ENCODE peak calls at places on chromosomes 4 and X, in seven cellular contexts. Q, J, I, D, A, O and H are unnamed samples.

GRCh38 chr4:182143086-182143821 is 99.9 kb upstream of the TENM3 start:
- DNase-seq in D (no peak), O (peak; percentile 24), J (peak; percentile 29), A (peak; percentile 62), Q (no peak), I (peak; percentile 73), H (no peak)

GRCh38 chrX:23660766-23661132 is 6.5 kb upstream of the PRDX4 start:
- DNase-seq in I (peak; percentile 19), J (no peak), A (no peak), O (no peak), D (no peak), Q (peak; percentile 38), H (no peak)

GRCh38 chr4:188822698-188823097 is 683.5 kb downstream of the TRIML1 start:
- DNase-seq in D (no peak), Q (peak; percentile 82), J (no peak), O (peak; percentile 15), I (peak; percentile 88), A (no peak), H (peak; percentile 43)

GRCh38 chrX:9440116-9440844 is 24.6 kb upstream of the TBL1X start:
- DNase-seq in D (no peak), O (no peak), A (no peak), I (no peak), Q (no peak), J (no peak), H (no peak)

GRCh38 chr4:109815151-109816081 is at the start of gene GAR1:
- DNase-seq in J (peak; percentile 92), O (peak; percentile 82), Q (peak; percentile 97), D (peak; percentile 95), I (peak; percentile 99), A (peak; percentile 92), H (peak; percentile 87)

GRCh38 chrX:136063340-136064079 is 78.3 kb downstream of the SLC9A6 start:
- DNase-seq in O (no peak), A (peak; percentile 28), D (peak; percentile 74), I (peak; percentile 44), Q (no peak), J (no peak), H (no peak)

GRCh38 chr4:25913056-25913850 is 767 bp upstream of the SMIM20 start:
- DNase-seq in O (no peak), A (no peak), Q (no peak), D (no peak), I (peak; percentile 61), J (peak; percentile 47), H (no peak)

GRCh38 chrX:69597399-69597798 is 18.5 kb upstream of the EDA start:
- DNase-seq in I (no peak), J (no peak), D (no peak), Q (no peak), O (no peak), A (no peak), H (no peak)

GRCh38 chrX:49754238-49754857 is 58.6 kb upstream of the PAGE1 start:
- DNase-seq in A (no peak), O (peak; percentile 17), J (peak; percentile 28), Q (peak; percentile 50), I (peak; percentile 37), D (peak; percentile 19), H (peak; percentile 47)

GRCh38 chr4:169096221-169096620 is 86.2 kb upstream of the CBR4 start:
- DNase-seq in A (no peak), I (no peak), Q (no peak), D (no peak), J (no peak), O (no peak), H (no peak)

GRCh38 chr4:41550308-41550707 is 12.4 kb downstream of the LIMCH1 start:
- DNase-seq in J (no peak), Q (no peak), I (no peak), A (no peak), O (no peak), D (peak; percentile 62), H (no peak)

GRCh38 chr4:135325264-135325663 is 1123.7 kb upstream of the PABPC4L start:
- DNase-seq in J (no peak), D (no peak), O (no peak), I (peak; percentile 29), Q (no peak), A (no peak), H (no peak)

GRCh38 chr4:80192937-80193336 is 4.4 kb upstream of the PRDM8 start:
- DNase-seq in O (no peak), D (peak; percentile 68), A (no peak), I (no peak), J (peak; percentile 92), Q (no peak), H (no peak)

GRCh38 chr4:22389240-22389871 is 126.5 kb downstream of the ADGRA3 start:
- DNase-seq in D (peak; percentile 80), O (peak; percentile 47), I (peak; percentile 80), Q (peak; percentile 63), J (peak; percentile 85), A (peak; percentile 41), H (no peak)

GRCh38 chr4:3531887-3532713 is at the start of gene LRPAP1:
- DNase-seq in Q (peak; percentile 96), D (peak; percentile 89), A (peak; percentile 84), J (peak; percentile 82), O (peak; percentile 95), I (peak; percentile 96), H (peak; percentile 77)

GRCh38 chr4:95362906-95363578 is 185.7 kb downstream of the UNC5C start:
- DNase-seq in D (peak; percentile 48), I (peak; percentile 65), A (no peak), J (peak; percentile 0), Q (peak; percentile 44), O (no peak), H (no peak)

GRCh38 chr4:94635172-94635571 is 122.6 kb upstream of the BMPR1B start:
- DNase-seq in I (peak; percentile 22), O (no peak), J (peak; percentile 53), Q (no peak), A (no peak), D (peak; percentile 71), H (no peak)

GRCh38 chr4:102356562-102357202 is 11.4 kb upstream of the SLC39A8 start:
- DNase-seq in Q (no peak), D (no peak), J (no peak), A (no peak), O (no peak), I (no peak), H (no peak)

GRCh38 chr4:143399113-143399949 is 62.7 kb downstream of the GAB1 start:
- DNase-seq in O (peak; percentile 32), J (peak; percentile 21), A (no peak), D (peak; percentile 60), I (peak; percentile 71), Q (no peak), H (no peak)

GRCh38 chrX:101417981-101418841 is 10.2 kb downstream of the HNRNPH2 start:
- DNase-seq in D (peak; percentile 55), I (peak; percentile 77), Q (peak; percentile 74), O (peak; percentile 59), J (no peak), A (no peak), H (peak; percentile 72)

GRCh38 chrX:2501246-2502102 is 698 bp upstream of the DHRSX start:
- DNase-seq in D (no peak), Q (no peak), O (no peak), I (no peak), J (no peak), A (no peak), H (peak; percentile 44)

GRCh38 chr4:10694826-10695209 is 10.2 kb upstream of the CLNK start:
- DNase-seq in I (no peak), Q (no peak), A (no peak), J (no peak), D (no peak), O (no peak), H (no peak)

GRCh38 chr4:10697071-10697470 is 12.5 kb upstream of the CLNK start:
- DNase-seq in O (no peak), I (no peak), Q (no peak), A (no peak), D (no peak), J (no peak), H (no peak)

GRCh38 chr4:10691651-10692050 is 7.1 kb upstream of the CLNK start:
- DNase-seq in J (no peak), Q (no peak), A (no peak), O (no peak), D (peak; percentile 7), I (no peak), H (no peak)

GRCh38 chr4:10696253-10696652 is 11.7 kb upstream of the CLNK start:
- DNase-seq in D (no peak), Q (no peak), J (no peak), I (no peak), A (no peak), O (no peak), H (no peak)

GRCh38 chr4:10694151-10694825 is 9.7 kb upstream of the CLNK start:
- DNase-seq in I (no peak), D (peak; percentile 21), A (no peak), O (no peak), Q (no peak), J (peak; percentile 28), H (no peak)
- H3K23ac ChIP-seq in I (no peak overlapping the region), D (no peak overlapping the region), A (no peak overlapping the region), O (no peak overlapping the region), Q (no peak overlapping the region), J (no peak overlapping the region), H (no peak overlapping the region)

GRCh38 chr4:173214231-173214630 is 45.6 kb downstream of the GALNT7 start:
- DNase-seq in I (peak; percentile 74), D (no peak), J (no peak), O (no peak), A (no peak), Q (no peak), H (no peak)

GRCh38 chr4:173214661-173215060 is 46.0 kb downstream of the GALNT7 start:
- DNase-seq in Q (no peak), J (peak; percentile 17), O (no peak), A (no peak), I (no peak), D (no peak), H (no peak)

GRCh38 chr4:173217075-173217474 is 48.5 kb downstream of the GALNT7 start:
- DNase-seq in D (no peak), J (no peak), Q (no peak), I (no peak), O (no peak), A (no peak), H (no peak)

GRCh38 chr4:173217727-173218126 is 49.1 kb downstream of the GALNT7 start:
- DNase-seq in I (no peak), O (no peak), J (peak; percentile 83), Q (no peak), A (no peak), D (peak; percentile 26), H (no peak)

GRCh38 chr4:173218411-173219125 is 50.0 kb downstream of the GALNT7 start:
- DNase-seq in O (no peak), Q (no peak), J (peak; percentile 73), D (peak; percentile 54), A (no peak), I (peak; percentile 88), H (no peak)
- H3K18ac ChIP-seq in O (no peak overlapping the region), Q (no peak overlapping the region), J (no peak overlapping the region), D (no peak overlapping the region), A (no peak overlapping the region), I (peak overlapping the region; percentile 18), H (no peak overlapping the region)

DNA sequence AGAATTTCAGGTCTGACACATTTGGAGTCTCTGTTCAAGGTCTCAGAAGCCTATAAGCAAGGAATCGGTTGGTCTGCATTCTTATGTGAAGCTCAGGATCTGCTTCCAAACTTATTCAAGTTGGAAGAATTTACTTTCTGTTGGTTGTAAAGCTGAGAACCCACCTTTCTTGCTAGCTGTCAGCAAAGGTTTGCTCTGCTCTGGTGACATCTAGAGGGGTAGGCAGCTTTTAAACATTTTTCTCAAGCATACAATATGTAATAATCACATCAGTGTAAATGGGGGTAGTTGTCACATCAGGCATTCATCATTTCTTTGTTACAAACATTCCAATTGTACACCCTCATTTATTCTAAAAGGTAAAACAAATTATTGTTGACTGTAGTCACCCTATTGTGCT is 935.2 kb downstream of the TRAM1L1 start:
- DNase-seq in D (no peak), O (no peak), A (no peak), J (no peak), Q (no peak), I (peak; percentile 31), H (no peak)
- H3K23ac ChIP-seq in D (no peak overlapping the region), O (no peak overlapping the region), A (no peak overlapping the region), J (no peak overlapping the region), Q (no peak overlapping the region), I (no peak overlapping the region), H (no peak overlapping the region)

GRCh38 chr4:185671041-185671440 is 135.7 kb upstream of the PDLIM3 start:
- DNase-seq in O (no peak), J (no peak), D (no peak), I (no peak), A (no peak), Q (no peak), H (no peak)
- H3K18ac ChIP-seq in O (no peak overlapping the region), J (no peak overlapping the region), D (no peak overlapping the region), I (no peak overlapping the region), A (no peak overlapping the region), Q (no peak overlapping the region), H (no peak overlapping the region)